ENCODE peak calls at places on chromosomes 3 and 15, in five cellular contexts. One of them, this sample, is unnamed.

GRCh38 chr3:43146599-43146998 is 40.7 kb upstream of the POMGNT2 start:
- DNase-seq in RCC 7860: no peak
- DNase-seq in mesothelial cell of epicardium: no peak
- DNase-seq in fibroblast of gingiva: no peak
- DNase-seq in T-helper 17 cell: no peak
- DNase-seq in this sample: no peak

GRCh38 chr3:158103956-158104338 is 2.3 kb downstream of the SHOX2 start:
- DNase-seq in RCC 7860: no peak
- DNase-seq in mesothelial cell of epicardium: no peak
- DNase-seq in fibroblast of gingiva: no peak
- DNase-seq in T-helper 17 cell: no peak
- DNase-seq in this sample: no peak

GRCh38 chr3:97932387-97932801 is 39.8 kb downstream of the RIOX2 start:
- DNase-seq in RCC 7860: no peak
- DNase-seq in mesothelial cell of epicardium: no peak
- DNase-seq in fibroblast of gingiva: no peak
- DNase-seq in T-helper 17 cell: no peak
- DNase-seq in this sample: no peak

GRCh38 chr15:73981761-73982222 is 10.3 kb downstream of the STOML1 start:
- DNase-seq in RCC 7860: peak; percentile 49
- DNase-seq in mesothelial cell of epicardium: no peak
- DNase-seq in fibroblast of gingiva: no peak
- DNase-seq in T-helper 17 cell: no peak
- DNase-seq in this sample: no peak

GRCh38 chr15:37101634-37102314 is 1.4 kb upstream of the MEIS2 start:
- DNase-seq in RCC 7860: peak; percentile 51
- DNase-seq in mesothelial cell of epicardium: peak; percentile 66
- DNase-seq in fibroblast of gingiva: peak; percentile 80
- DNase-seq in T-helper 17 cell: no peak
- DNase-seq in this sample: peak; percentile 82

GRCh38 chr3:193970773-193971206 is 165.2 kb upstream of the HES1 start:
- DNase-seq in RCC 7860: peak; percentile 39
- DNase-seq in mesothelial cell of epicardium: no peak
- DNase-seq in fibroblast of gingiva: no peak
- DNase-seq in T-helper 17 cell: no peak
- DNase-seq in this sample: no peak

GRCh38 chr3:99108508-99108907 is 207.0 kb upstream of the DCBLD2 start:
- DNase-seq in RCC 7860: peak; percentile 82
- DNase-seq in mesothelial cell of epicardium: no peak
- DNase-seq in fibroblast of gingiva: peak; percentile 88
- DNase-seq in T-helper 17 cell: no peak
- DNase-seq in this sample: peak; percentile 89

GRCh38 chr15:99925661-99926461 is 192.6 kb upstream of the LYSMD4 start:
- DNase-seq in RCC 7860: no peak
- DNase-seq in mesothelial cell of epicardium: no peak
- DNase-seq in fibroblast of gingiva: no peak
- DNase-seq in T-helper 17 cell: peak; percentile 76
- DNase-seq in this sample: no peak

GRCh38 chr3:122350814-122351418 is 25.9 kb downstream of the CSTA start:
- DNase-seq in RCC 7860: no peak
- DNase-seq in mesothelial cell of epicardium: no peak
- DNase-seq in fibroblast of gingiva: no peak
- DNase-seq in T-helper 17 cell: no peak
- DNase-seq in this sample: peak; percentile 20

GRCh38 chr3:14513566-14514322 is 26.4 kb downstream of the GRIP2 start:
- DNase-seq in RCC 7860: no peak
- DNase-seq in mesothelial cell of epicardium: no peak
- DNase-seq in fibroblast of gingiva: no peak
- DNase-seq in T-helper 17 cell: no peak
- DNase-seq in this sample: no peak

GRCh38 chr3:184486614-184487013 is 75.0 kb upstream of the EPHB3 start:
- DNase-seq in RCC 7860: no peak
- DNase-seq in mesothelial cell of epicardium: no peak
- DNase-seq in fibroblast of gingiva: peak; percentile 8
- DNase-seq in T-helper 17 cell: no peak
- DNase-seq in this sample: no peak

GRCh38 chr15:79163395-79163794 is 72.8 kb upstream of the RASGRF1 start:
- DNase-seq in RCC 7860: no peak
- DNase-seq in mesothelial cell of epicardium: no peak
- DNase-seq in fibroblast of gingiva: no peak
- DNase-seq in T-helper 17 cell: no peak
- DNase-seq in this sample: no peak

GRCh38 chr15:42490246-42490742 is 647 bp downstream of the ZNF106 start:
- DNase-seq in RCC 7860: no peak
- DNase-seq in mesothelial cell of epicardium: no peak
- DNase-seq in fibroblast of gingiva: no peak
- DNase-seq in T-helper 17 cell: no peak
- DNase-seq in this sample: no peak

GRCh38 chr15:37107071-37107753 is 6.9 kb upstream of the MEIS2 start:
- DNase-seq in RCC 7860: no peak
- DNase-seq in mesothelial cell of epicardium: no peak
- DNase-seq in fibroblast of gingiva: no peak
- DNase-seq in T-helper 17 cell: no peak
- DNase-seq in this sample: no peak

GRCh38 chr3:133472242-133472641 is 72.4 kb downstream of the BFSP2 start:
- DNase-seq in RCC 7860: no peak
- DNase-seq in mesothelial cell of epicardium: no peak
- DNase-seq in fibroblast of gingiva: peak; percentile 45
- DNase-seq in T-helper 17 cell: no peak
- DNase-seq in this sample: no peak